ENCODE peak calls at places on chromosomes 6 and 20, in nine cellular contexts. Y, L, F, K, R, W, I, X and C are unnamed samples.
A peak's percentile ranks its signal among the peaks of the same experiment; 100 is the strongest.

GRCh38 chr6:112282217-112282616 is 27.9 kb upstream of the LAMA4 start:
- DNase-seq in Y (no peak), L (no peak), F (peak; percentile 72), K (peak; percentile 75), R (no peak), W (peak; percentile 83), I (peak; percentile 74), X (no peak), C (peak; percentile 81)

GRCh38 chr6:126724821-126725220 is 384.9 kb downstream of the CENPW start:
- DNase-seq in Y (no peak), L (no peak), F (no peak), K (no peak), R (no peak), W (no peak), I (no peak), X (no peak), C (no peak)

GRCh38 chr20:14775778-14776177 is 438.4 kb upstream of the FLRT3 start:
- DNase-seq in Y (no peak), L (peak; percentile 67), F (peak; percentile 15), K (no peak), R (peak; percentile 7), W (peak; percentile 69), I (peak; percentile 27), X (no peak), C (peak; percentile 73)

GRCh38 chr6:55176958-55177357 is 2.6 kb downstream of the HCRTR2 start:
- DNase-seq in Y (no peak), L (no peak), F (no peak), K (no peak), R (no peak), W (no peak), I (no peak), X (no peak), C (peak; percentile 46)

GRCh38 chr20:23078351-23078993 is 7.7 kb downstream of the CD93 start:
- DNase-seq in Y (no peak), L (peak; percentile 10), F (no peak), K (no peak), R (no peak), W (peak; percentile 12), I (no peak), X (no peak), C (no peak)

GRCh38 chr20:41279546-41280225 is 37.8 kb downstream of the ZHX3 start:
- DNase-seq in Y (no peak), L (no peak), F (no peak), K (no peak), R (no peak), W (no peak), I (no peak), X (no peak), C (no peak)

GRCh38 chr6:42292002-42292735 is 74.5 kb upstream of the MRPS10 start:
- DNase-seq in Y (no peak), L (peak; percentile 55), F (no peak), K (no peak), R (no peak), W (peak; percentile 80), I (no peak), X (no peak), C (peak; percentile 67)

GRCh38 chr6:137832110-137832509 is 34.9 kb upstream of the TNFAIP3 start:
- DNase-seq in Y (no peak), L (no peak), F (no peak), K (no peak), R (no peak), W (peak; percentile 71), I (no peak), X (no peak), C (peak; percentile 85)

GRCh38 chr6:43308101-43308989 is at the start of gene CRIP3:
- DNase-seq in Y (peak; percentile 20), L (no peak), F (peak; percentile 35), K (peak; percentile 64), R (no peak), W (peak; percentile 76), I (peak; percentile 41), X (peak; percentile 56), C (peak; percentile 27)

GRCh38 chr20:61297981-61298380 is 45.9 kb downstream of the CDH4 start:
- DNase-seq in Y (no peak), L (no peak), F (no peak), K (no peak), R (no peak), W (no peak), I (no peak), X (no peak), C (peak; percentile 93)

GRCh38 chr20:7231303-7231702 is 463.8 kb downstream of the BMP2 start:
- DNase-seq in Y (no peak), L (no peak), F (no peak), K (no peak), R (no peak), W (no peak), I (no peak), X (no peak), C (no peak)

GRCh38 chr6:5986847-5987246 is 19.9 kb downstream of the NRN1 start:
- DNase-seq in Y (no peak), L (no peak), F (no peak), K (no peak), R (no peak), W (no peak), I (no peak), X (no peak), C (no peak)

GRCh38 chr6:71982385-71982784 is 96.0 kb downstream of the RIMS1 start:
- DNase-seq in Y (no peak), L (no peak), F (no peak), K (no peak), R (no peak), W (peak; percentile 4), I (no peak), X (no peak), C (no peak)

GRCh38 chr20:47727909-47728361 is 57.3 kb downstream of the SULF2 start:
- DNase-seq in Y (no peak), L (no peak), F (no peak), K (no peak), R (no peak), W (no peak), I (no peak), X (no peak), C (no peak)

GRCh38 chr6:33112148-33112547 is 36.4 kb downstream of the HLA-DPB1 start:
- DNase-seq in Y (no peak), L (no peak), F (no peak), K (no peak), R (no peak), W (peak; percentile 88), I (no peak), X (peak; percentile 54), C (peak; percentile 67)

GRCh38 chr20:58907481-58908137 is 55.1 kb downstream of the GNAS start:
- DNase-seq in Y (peak; percentile 18), L (peak; percentile 99), F (peak; percentile 85), K (peak; percentile 94), R (no peak), W (peak; percentile 95), I (peak; percentile 90), X (peak; percentile 65), C (peak; percentile 99)

GRCh38 chr20:48193626-48194025 is 408.3 kb upstream of the SULF2 start:
- DNase-seq in Y (no peak), L (no peak), F (no peak), K (no peak), R (no peak), W (no peak), I (no peak), X (no peak), C (no peak)

GRCh38 chr20:44737116-44737515 is 8.5 kb upstream of the KCNK15 start:
- DNase-seq in Y (no peak), L (no peak), F (no peak), K (no peak), R (no peak), W (no peak), I (no peak), X (no peak), C (no peak)

GRCh38 chr20:59999502-59999901 is 41.3 kb downstream of the CDH26 start:
- DNase-seq in Y (no peak), L (no peak), F (no peak), K (no peak), R (no peak), W (no peak), I (no peak), X (no peak), C (no peak)

GRCh38 chr6:44064089-44064947 is 62.9 kb downstream of the MRPL14 start:
- DNase-seq in Y (no peak), L (peak; percentile 76), F (peak; percentile 70), K (peak; percentile 88), R (no peak), W (peak; percentile 91), I (peak; percentile 83), X (no peak), C (peak; percentile 91)